ENCODE peak calls at places on chromosomes 16 and 17, in nine cellular contexts. One of them, this sample, is unnamed.

GRCh38 chr16:24539850-24540484 is 601 bp downstream of the RBBP6 start:
- DNase-seq in mucosa of descending colon: peak; percentile 80
- DNase-seq in sigmoid colon: peak; percentile 84
- DNase-seq in cardiac muscle cell: peak; percentile 61
- DNase-seq in PC-9: no peak
- DNase-seq in ovary: peak; percentile 78
- DNase-seq in astrocyte of the spinal cord: no peak
- DNase-seq in heart right ventricle: peak; percentile 53
- DNase-seq in bronchial epithelial cell: no peak
- DNase-seq in this sample: no peak

GRCh38 chr16:3071655-3072054 is 6.2 kb downstream of the IL32 start:
- DNase-seq in mucosa of descending colon: peak; percentile 22
- DNase-seq in sigmoid colon: no peak
- DNase-seq in cardiac muscle cell: no peak
- DNase-seq in PC-9: no peak
- DNase-seq in ovary: no peak
- DNase-seq in astrocyte of the spinal cord: no peak
- DNase-seq in heart right ventricle: no peak
- DNase-seq in bronchial epithelial cell: no peak
- DNase-seq in this sample: no peak

GRCh38 chr17:82332669-82333278 is 792 bp downstream of the SECTM1 start:
- DNase-seq in mucosa of descending colon: peak; percentile 76
- DNase-seq in sigmoid colon: peak; percentile 85
- DNase-seq in cardiac muscle cell: peak; percentile 41
- DNase-seq in PC-9: peak; percentile 44
- DNase-seq in ovary: peak; percentile 56
- DNase-seq in astrocyte of the spinal cord: peak; percentile 45
- DNase-seq in heart right ventricle: no peak
- DNase-seq in bronchial epithelial cell: peak; percentile 40
- DNase-seq in this sample: peak; percentile 48

GRCh38 chr16:50548659-50549560 is 714 bp downstream of the NKD1 start:
- DNase-seq in mucosa of descending colon: peak; percentile 62
- DNase-seq in sigmoid colon: peak; percentile 72
- DNase-seq in cardiac muscle cell: peak; percentile 18
- DNase-seq in PC-9: no peak
- DNase-seq in ovary: peak; percentile 47
- DNase-seq in astrocyte of the spinal cord: no peak
- DNase-seq in heart right ventricle: no peak
- DNase-seq in bronchial epithelial cell: no peak
- DNase-seq in this sample: no peak

GRCh38 chr16:30941600-30942420 is 7.1 kb upstream of the ORAI3 start:
- DNase-seq in mucosa of descending colon: peak; percentile 88
- DNase-seq in sigmoid colon: peak; percentile 88
- DNase-seq in cardiac muscle cell: peak; percentile 71
- DNase-seq in PC-9: peak; percentile 63
- DNase-seq in ovary: peak; percentile 77
- DNase-seq in astrocyte of the spinal cord: peak; percentile 59
- DNase-seq in heart right ventricle: peak; percentile 73
- DNase-seq in bronchial epithelial cell: peak; percentile 72
- DNase-seq in this sample: peak; percentile 64

GRCh38 chr17:43224146-43224705 is 4.2 kb downstream of the CCDC200 start:
- DNase-seq in mucosa of descending colon: no peak
- DNase-seq in sigmoid colon: peak; percentile 7
- DNase-seq in cardiac muscle cell: no peak
- DNase-seq in PC-9: no peak
- DNase-seq in ovary: no peak
- DNase-seq in astrocyte of the spinal cord: no peak
- DNase-seq in heart right ventricle: no peak
- DNase-seq in bronchial epithelial cell: no peak
- DNase-seq in this sample: no peak

GRCh38 chr16:30380072-30380471 is 2.3 kb downstream of the SEPTIN1 start:
- DNase-seq in mucosa of descending colon: no peak
- DNase-seq in sigmoid colon: no peak
- DNase-seq in cardiac muscle cell: no peak
- DNase-seq in PC-9: no peak
- DNase-seq in ovary: no peak
- DNase-seq in astrocyte of the spinal cord: no peak
- DNase-seq in heart right ventricle: no peak
- DNase-seq in bronchial epithelial cell: no peak
- DNase-seq in this sample: no peak

GRCh38 chr17:78148286-78149016 is 2.3 kb downstream of the C17orf99 start:
- DNase-seq in mucosa of descending colon: no peak
- DNase-seq in sigmoid colon: no peak
- DNase-seq in cardiac muscle cell: no peak
- DNase-seq in PC-9: no peak
- DNase-seq in ovary: no peak
- DNase-seq in astrocyte of the spinal cord: no peak
- DNase-seq in heart right ventricle: no peak
- DNase-seq in bronchial epithelial cell: no peak
- DNase-seq in this sample: no peak

GRCh38 chr17:1181769-1182137 is 2.0 kb upstream of the ABR start:
- DNase-seq in mucosa of descending colon: peak; percentile 36
- DNase-seq in sigmoid colon: no peak
- DNase-seq in cardiac muscle cell: peak; percentile 83
- DNase-seq in PC-9: no peak
- DNase-seq in ovary: no peak
- DNase-seq in astrocyte of the spinal cord: peak; percentile 60
- DNase-seq in heart right ventricle: no peak
- DNase-seq in bronchial epithelial cell: peak; percentile 41
- DNase-seq in this sample: no peak

GRCh38 chr17:1182831-1183578 is 3.2 kb upstream of the ABR start:
- DNase-seq in mucosa of descending colon: no peak
- DNase-seq in sigmoid colon: no peak
- DNase-seq in cardiac muscle cell: no peak
- DNase-seq in PC-9: no peak
- DNase-seq in ovary: no peak
- DNase-seq in astrocyte of the spinal cord: peak; percentile 26
- DNase-seq in heart right ventricle: no peak
- DNase-seq in bronchial epithelial cell: no peak
- DNase-seq in this sample: no peak

GRCh38 chr17:1180434-1180742 is 607 bp upstream of the ABR start:
- DNase-seq in mucosa of descending colon: no peak
- DNase-seq in sigmoid colon: no peak
- DNase-seq in cardiac muscle cell: no peak
- DNase-seq in PC-9: no peak
- DNase-seq in ovary: no peak
- DNase-seq in astrocyte of the spinal cord: no peak
- DNase-seq in heart right ventricle: no peak
- DNase-seq in bronchial epithelial cell: no peak
- DNase-seq in this sample: no peak

GRCh38 chr17:1179635-1180433 is at the start of gene ABR:
- DNase-seq in mucosa of descending colon: peak; percentile 71
- DNase-seq in sigmoid colon: peak; percentile 83
- DNase-seq in cardiac muscle cell: peak; percentile 47
- DNase-seq in PC-9: no peak
- DNase-seq in ovary: peak; percentile 84
- DNase-seq in astrocyte of the spinal cord: peak; percentile 26
- DNase-seq in heart right ventricle: peak; percentile 47
- DNase-seq in bronchial epithelial cell: no peak
- DNase-seq in this sample: no peak

GRCh38 chr17:1180958-1181768 is 1.4 kb upstream of the ABR start:
- DNase-seq in mucosa of descending colon: peak; percentile 62
- DNase-seq in sigmoid colon: no peak
- DNase-seq in cardiac muscle cell: no peak
- DNase-seq in PC-9: no peak
- DNase-seq in ovary: no peak
- DNase-seq in astrocyte of the spinal cord: no peak
- DNase-seq in heart right ventricle: no peak
- DNase-seq in bronchial epithelial cell: no peak
- DNase-seq in this sample: no peak
- H3K4me3 ChIP-seq in mucosa of descending colon: no peak overlapping the region
- H3K4me3 ChIP-seq in sigmoid colon: no peak overlapping the region
- H3K4me3 ChIP-seq in cardiac muscle cell: no peak overlapping the region
- H3K4me3 ChIP-seq in PC-9: no peak overlapping the region
- H3K4me3 ChIP-seq in ovary: no peak overlapping the region
- H3K4me3 ChIP-seq in astrocyte of the spinal cord: no peak overlapping the region
- H3K4me3 ChIP-seq in heart right ventricle: no peak overlapping the region
- H3K4me3 ChIP-seq in bronchial epithelial cell: no peak overlapping the region
- H3K4me3 ChIP-seq in this sample: no peak overlapping the region

GRCh38 chr17:17749921-17750320 is 68.7 kb downstream of the RAI1 start:
- DNase-seq in mucosa of descending colon: no peak
- DNase-seq in sigmoid colon: no peak
- DNase-seq in cardiac muscle cell: peak; percentile 38
- DNase-seq in PC-9: peak; percentile 25
- DNase-seq in ovary: peak; percentile 62
- DNase-seq in astrocyte of the spinal cord: peak; percentile 35
- DNase-seq in heart right ventricle: peak; percentile 55
- DNase-seq in bronchial epithelial cell: peak; percentile 76
- DNase-seq in this sample: peak; percentile 56

GRCh38 chr17:17752822-17753448 is 71.7 kb downstream of the RAI1 start:
- DNase-seq in mucosa of descending colon: no peak
- DNase-seq in sigmoid colon: no peak
- DNase-seq in cardiac muscle cell: no peak
- DNase-seq in PC-9: peak; percentile 33
- DNase-seq in ovary: no peak
- DNase-seq in astrocyte of the spinal cord: no peak
- DNase-seq in heart right ventricle: no peak
- DNase-seq in bronchial epithelial cell: no peak
- DNase-seq in this sample: no peak

GRCh38 chr17:17750881-17751280 is 69.6 kb downstream of the RAI1 start:
- DNase-seq in mucosa of descending colon: no peak
- DNase-seq in sigmoid colon: no peak
- DNase-seq in cardiac muscle cell: no peak
- DNase-seq in PC-9: peak; percentile 32
- DNase-seq in ovary: no peak
- DNase-seq in astrocyte of the spinal cord: no peak
- DNase-seq in heart right ventricle: no peak
- DNase-seq in bronchial epithelial cell: no peak
- DNase-seq in this sample: no peak

GRCh38 chr17:17751489-17751995 is 70.3 kb downstream of the RAI1 start:
- DNase-seq in mucosa of descending colon: no peak
- DNase-seq in sigmoid colon: no peak
- DNase-seq in cardiac muscle cell: no peak
- DNase-seq in PC-9: peak; percentile 30
- DNase-seq in ovary: no peak
- DNase-seq in astrocyte of the spinal cord: no peak
- DNase-seq in heart right ventricle: no peak
- DNase-seq in bronchial epithelial cell: no peak
- DNase-seq in this sample: no peak

DNA sequence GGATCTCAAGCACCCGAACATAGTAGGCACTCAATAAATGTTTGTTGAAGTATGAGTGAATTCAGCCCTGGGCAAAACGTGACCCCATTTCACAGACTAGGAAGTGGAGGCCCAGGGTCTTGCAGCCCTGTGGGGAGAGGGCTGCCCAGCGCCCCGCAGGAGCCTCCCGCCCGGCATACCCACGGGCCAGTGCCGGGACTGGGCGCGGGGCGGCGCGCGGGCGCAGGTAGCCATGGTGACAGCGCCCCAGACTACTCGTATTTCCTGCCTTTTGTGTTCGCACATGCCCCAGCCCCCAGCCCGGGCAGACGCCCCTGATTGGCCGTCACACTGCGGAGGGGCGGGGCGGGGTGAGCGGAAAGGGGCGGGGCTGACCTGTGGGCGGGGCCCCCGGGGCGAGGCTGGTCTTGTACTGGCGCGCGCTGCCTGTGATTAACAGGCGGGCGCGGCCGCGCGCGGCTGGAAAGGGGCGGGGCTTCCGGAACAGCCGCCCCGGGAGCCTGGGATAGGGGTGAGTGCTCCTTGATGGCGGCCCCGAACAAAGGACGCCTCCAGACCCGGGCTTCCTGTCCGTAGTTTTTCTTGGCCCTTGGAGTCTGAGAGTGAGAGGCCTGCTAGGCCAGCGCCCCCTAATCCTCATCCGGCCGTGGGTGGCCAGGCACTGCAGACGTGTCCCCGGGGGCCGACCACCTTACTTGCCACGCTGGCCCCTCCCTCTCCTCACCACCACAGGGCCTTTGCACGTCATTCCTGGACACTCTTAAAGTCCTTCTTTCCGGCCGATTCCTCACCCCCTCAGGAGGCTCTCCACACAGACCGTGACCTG is 71.0 kb downstream of the RAI1 start:
- DNase-seq in mucosa of descending colon: peak; percentile 98
- DNase-seq in sigmoid colon: peak; percentile 98
- DNase-seq in cardiac muscle cell: peak; percentile 97
- DNase-seq in PC-9: peak; percentile 87
- DNase-seq in ovary: peak; percentile 98
- DNase-seq in astrocyte of the spinal cord: peak; percentile 95
- DNase-seq in heart right ventricle: peak; percentile 95
- DNase-seq in bronchial epithelial cell: peak; percentile 82
- DNase-seq in this sample: peak; percentile 88
- TF ChIP-seq CTCF in mucosa of descending colon: no peak
- TF ChIP-seq CTCF in sigmoid colon: no peak
- TF ChIP-seq CTCF in cardiac muscle cell: peak; percentile 33
- TF ChIP-seq CTCF in PC-9: peak; percentile 52
- TF ChIP-seq CTCF in ovary: no peak
- TF ChIP-seq CTCF in astrocyte of the spinal cord: peak; percentile 18
- TF ChIP-seq CTCF in heart right ventricle: peak; percentile 19
- TF ChIP-seq CTCF in bronchial epithelial cell: peak; percentile 33
- TF ChIP-seq CTCF in this sample: no peak

DNA sequence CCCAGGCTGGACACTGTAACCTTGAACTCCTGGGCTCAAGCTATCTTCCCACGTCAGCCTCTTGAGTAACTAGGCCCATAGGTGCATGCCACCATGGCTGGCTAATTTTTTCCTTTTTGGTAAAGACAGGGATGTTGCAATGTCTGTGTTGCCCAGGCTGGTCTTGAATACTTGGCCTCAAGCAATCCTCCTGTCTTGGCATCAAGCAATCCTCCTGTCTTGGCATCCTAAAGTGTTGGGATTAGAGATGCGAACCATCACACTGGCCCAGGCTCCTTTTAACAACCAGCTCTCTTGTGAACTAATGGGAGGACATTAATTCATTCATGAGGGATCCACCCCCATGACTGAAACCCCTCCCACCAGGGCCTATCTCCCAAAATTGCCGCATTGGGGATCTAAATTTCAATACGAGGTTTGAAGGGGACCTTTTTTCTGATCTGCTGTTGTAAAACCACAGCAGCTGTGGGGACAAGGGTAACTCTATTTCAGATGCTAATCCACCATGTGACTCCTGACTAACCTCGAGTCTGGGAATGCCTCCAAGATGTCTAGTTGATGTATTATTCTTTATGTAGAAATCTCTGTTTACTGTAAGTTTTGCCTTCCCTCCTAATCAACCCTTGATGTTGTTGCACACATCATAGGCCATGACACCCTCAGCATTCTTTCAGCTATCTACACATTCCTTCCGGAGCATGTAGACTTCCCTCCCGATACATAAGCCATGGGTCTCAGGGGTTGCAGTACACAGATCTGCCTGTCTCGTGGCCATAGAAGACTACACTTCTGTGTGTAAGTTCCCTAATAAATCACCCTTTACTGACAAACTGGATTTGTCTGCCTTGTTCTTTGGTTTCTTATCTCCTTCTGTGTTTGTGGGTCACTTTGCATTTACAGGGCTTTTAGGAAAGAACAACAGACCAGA is 37.6 kb downstream of the RNF112 start:
- DNase-seq in mucosa of descending colon: no peak
- DNase-seq in sigmoid colon: peak; percentile 86
- DNase-seq in cardiac muscle cell: peak; percentile 99
- DNase-seq in PC-9: peak; percentile 92
- DNase-seq in ovary: no peak
- DNase-seq in astrocyte of the spinal cord: peak; percentile 94
- DNase-seq in heart right ventricle: no peak
- DNase-seq in bronchial epithelial cell: peak; percentile 77
- DNase-seq in this sample: peak; percentile 100
- H3K4me3 ChIP-seq in mucosa of descending colon: no peak overlapping the region
- H3K4me3 ChIP-seq in sigmoid colon: no peak overlapping the region
- H3K4me3 ChIP-seq in cardiac muscle cell: no peak overlapping the region
- H3K4me3 ChIP-seq in PC-9: no peak overlapping the region
- H3K4me3 ChIP-seq in ovary: no peak overlapping the region
- H3K4me3 ChIP-seq in astrocyte of the spinal cord: no peak overlapping the region
- H3K4me3 ChIP-seq in heart right ventricle: no peak overlapping the region
- H3K4me3 ChIP-seq in bronchial epithelial cell: no peak overlapping the region
- H3K4me3 ChIP-seq in this sample: no peak overlapping the region

GRCh38 chr16:29318037-29318436 is 88.5 kb downstream of the NPIPB11 start:
- DNase-seq in mucosa of descending colon: no peak
- DNase-seq in sigmoid colon: no peak
- DNase-seq in cardiac muscle cell: no peak
- DNase-seq in PC-9: no peak
- DNase-seq in ovary: peak; percentile 40
- DNase-seq in astrocyte of the spinal cord: peak; percentile 33
- DNase-seq in heart right ventricle: no peak
- DNase-seq in bronchial epithelial cell: no peak
- DNase-seq in this sample: no peak
- TF ChIP-seq CTCF in mucosa of descending colon: no peak
- TF ChIP-seq CTCF in sigmoid colon: no peak
- TF ChIP-seq CTCF in cardiac muscle cell: no peak
- TF ChIP-seq CTCF in PC-9: no peak
- TF ChIP-seq CTCF in ovary: no peak
- TF ChIP-seq CTCF in astrocyte of the spinal cord: peak; percentile 58
- TF ChIP-seq CTCF in heart right ventricle: no peak
- TF ChIP-seq CTCF in bronchial epithelial cell: peak; percentile 42
- TF ChIP-seq CTCF in this sample: no peak